ENCODE peak calls at places on chromosomes 5 and 9, in nine cellular contexts. One of them, this sample, is unnamed.

GRCh38 chr9:134966270-134966669 is 48.6 kb upstream of the FCN1 start:
- DNase-seq in omental fat pad: no peak
- DNase-seq in stomach: no peak
- DNase-seq in Peyer's patch: no peak
- DNase-seq in fibroblast of mammary gland: no peak
- DNase-seq in A549: no peak
- DNase-seq in tibial artery: peak; percentile 34
- DNase-seq in CD8-positive, alpha-beta T cell: no peak
- DNase-seq in psoas muscle: no peak
- DNase-seq in this sample: no peak

GRCh38 chr9:122904466-122904822 is 715 bp downstream of the RC3H2 start:
- DNase-seq in omental fat pad: no peak
- DNase-seq in tibial artery: peak; percentile 69
- DNase-seq in fibroblast of mammary gland: peak; percentile 39
- DNase-seq in stomach: peak; percentile 41
- DNase-seq in Peyer's patch: peak; percentile 27
- DNase-seq in CD8-positive, alpha-beta T cell: peak; percentile 9
- DNase-seq in A549: peak; percentile 31
- DNase-seq in psoas muscle: peak; percentile 17
- DNase-seq in this sample: peak; percentile 21

GRCh38 chr5:17070646-17071045 is 134.6 kb upstream of the MYO10 start:
- DNase-seq in CD8-positive, alpha-beta T cell: no peak
- DNase-seq in A549: no peak
- DNase-seq in Peyer's patch: no peak
- DNase-seq in psoas muscle: no peak
- DNase-seq in tibial artery: no peak
- DNase-seq in omental fat pad: no peak
- DNase-seq in fibroblast of mammary gland: no peak
- DNase-seq in stomach: no peak
- DNase-seq in this sample: no peak

GRCh38 chr5:35884125-35884788 is 27.6 kb downstream of the IL7R start:
- DNase-seq in stomach: no peak
- DNase-seq in psoas muscle: no peak
- DNase-seq in Peyer's patch: no peak
- DNase-seq in fibroblast of mammary gland: peak; percentile 90
- DNase-seq in omental fat pad: no peak
- DNase-seq in A549: no peak
- DNase-seq in tibial artery: no peak
- DNase-seq in CD8-positive, alpha-beta T cell: no peak
- DNase-seq in this sample: no peak

GRCh38 chr5:146852089-146852488 is 26.5 kb downstream of the PPP2R2B start:
- DNase-seq in tibial artery: no peak
- DNase-seq in fibroblast of mammary gland: no peak
- DNase-seq in Peyer's patch: no peak
- DNase-seq in A549: no peak
- DNase-seq in psoas muscle: no peak
- DNase-seq in stomach: no peak
- DNase-seq in omental fat pad: no peak
- DNase-seq in CD8-positive, alpha-beta T cell: no peak
- DNase-seq in this sample: no peak

GRCh38 chr5:150454492-150455229 is 5.1 kb upstream of the RPS14 start:
- DNase-seq in fibroblast of mammary gland: no peak
- DNase-seq in A549: no peak
- DNase-seq in omental fat pad: no peak
- DNase-seq in CD8-positive, alpha-beta T cell: no peak
- DNase-seq in stomach: no peak
- DNase-seq in psoas muscle: no peak
- DNase-seq in Peyer's patch: no peak
- DNase-seq in tibial artery: no peak
- DNase-seq in this sample: no peak

GRCh38 chr9:76820431-76820830 is 56.2 kb downstream of the PCA3 start:
- DNase-seq in psoas muscle: no peak
- DNase-seq in fibroblast of mammary gland: no peak
- DNase-seq in tibial artery: no peak
- DNase-seq in CD8-positive, alpha-beta T cell: no peak
- DNase-seq in stomach: no peak
- DNase-seq in Peyer's patch: no peak
- DNase-seq in A549: no peak
- DNase-seq in omental fat pad: no peak
- DNase-seq in this sample: no peak

GRCh38 chr5:150302301-150303069 is at the start of gene ARSI:
- DNase-seq in fibroblast of mammary gland: peak; percentile 68
- DNase-seq in CD8-positive, alpha-beta T cell: no peak
- DNase-seq in omental fat pad: no peak
- DNase-seq in A549: peak; percentile 85
- DNase-seq in stomach: no peak
- DNase-seq in psoas muscle: peak; percentile 45
- DNase-seq in Peyer's patch: no peak
- DNase-seq in tibial artery: no peak
- DNase-seq in this sample: no peak

GRCh38 chr5:39801306-39801705 is 376.5 kb upstream of the DAB2 start:
- DNase-seq in Peyer's patch: no peak
- DNase-seq in tibial artery: no peak
- DNase-seq in stomach: no peak
- DNase-seq in psoas muscle: no peak
- DNase-seq in fibroblast of mammary gland: peak; percentile 57
- DNase-seq in omental fat pad: no peak
- DNase-seq in CD8-positive, alpha-beta T cell: no peak
- DNase-seq in A549: no peak
- DNase-seq in this sample: no peak

GRCh38 chr9:108439967-108440366 is 415.8 kb downstream of the ACTL7B start:
- DNase-seq in CD8-positive, alpha-beta T cell: no peak
- DNase-seq in psoas muscle: no peak
- DNase-seq in A549: no peak
- DNase-seq in fibroblast of mammary gland: peak; percentile 79
- DNase-seq in Peyer's patch: no peak
- DNase-seq in stomach: no peak
- DNase-seq in tibial artery: no peak
- DNase-seq in omental fat pad: no peak
- DNase-seq in this sample: no peak

GRCh38 chr9:19698960-19699359 is 89.9 kb downstream of the SLC24A2 start:
- DNase-seq in Peyer's patch: no peak
- DNase-seq in CD8-positive, alpha-beta T cell: no peak
- DNase-seq in psoas muscle: no peak
- DNase-seq in omental fat pad: no peak
- DNase-seq in fibroblast of mammary gland: no peak
- DNase-seq in A549: no peak
- DNase-seq in stomach: no peak
- DNase-seq in tibial artery: no peak
- DNase-seq in this sample: no peak

GRCh38 chr5:81187885-81188284 is 45.2 kb upstream of the CKMT2 start:
- DNase-seq in omental fat pad: no peak
- DNase-seq in CD8-positive, alpha-beta T cell: no peak
- DNase-seq in stomach: no peak
- DNase-seq in fibroblast of mammary gland: no peak
- DNase-seq in psoas muscle: peak; percentile 30
- DNase-seq in Peyer's patch: no peak
- DNase-seq in A549: no peak
- DNase-seq in tibial artery: no peak
- DNase-seq in this sample: no peak

GRCh38 chr5:88602584-88602983 is 280.4 kb downstream of the MEF2C start:
- DNase-seq in psoas muscle: no peak
- DNase-seq in Peyer's patch: no peak
- DNase-seq in fibroblast of mammary gland: no peak
- DNase-seq in omental fat pad: no peak
- DNase-seq in tibial artery: no peak
- DNase-seq in stomach: no peak
- DNase-seq in A549: no peak
- DNase-seq in CD8-positive, alpha-beta T cell: no peak
- DNase-seq in this sample: no peak

GRCh38 chr9:133050142-133050541 is 11.6 kb upstream of the CEL start:
- DNase-seq in tibial artery: no peak
- DNase-seq in omental fat pad: no peak
- DNase-seq in stomach: no peak
- DNase-seq in psoas muscle: no peak
- DNase-seq in CD8-positive, alpha-beta T cell: no peak
- DNase-seq in A549: no peak
- DNase-seq in fibroblast of mammary gland: peak; percentile 33
- DNase-seq in Peyer's patch: no peak
- DNase-seq in this sample: no peak

GRCh38 chr5:1479581-1480188 is 34.4 kb upstream of the SLC6A3 start:
- DNase-seq in omental fat pad: no peak
- DNase-seq in stomach: peak; percentile 37
- DNase-seq in fibroblast of mammary gland: peak; percentile 77
- DNase-seq in CD8-positive, alpha-beta T cell: peak; percentile 38
- DNase-seq in Peyer's patch: peak; percentile 58
- DNase-seq in A549: peak; percentile 40
- DNase-seq in tibial artery: no peak
- DNase-seq in psoas muscle: peak; percentile 44
- DNase-seq in this sample: no peak

GRCh38 chr5:134224905-134225779 is 731 bp downstream of the PPP2CA start:
- DNase-seq in tibial artery: peak; percentile 77
- DNase-seq in CD8-positive, alpha-beta T cell: peak; percentile 41
- DNase-seq in psoas muscle: peak; percentile 74
- DNase-seq in omental fat pad: no peak
- DNase-seq in fibroblast of mammary gland: peak; percentile 92
- DNase-seq in Peyer's patch: peak; percentile 70
- DNase-seq in stomach: peak; percentile 57
- DNase-seq in A549: peak; percentile 55
- DNase-seq in this sample: peak; percentile 60

GRCh38 chr9:136927343-136928261 is 16.9 kb downstream of the FBXW5 start:
- DNase-seq in psoas muscle: no peak
- DNase-seq in Peyer's patch: no peak
- DNase-seq in tibial artery: no peak
- DNase-seq in CD8-positive, alpha-beta T cell: no peak
- DNase-seq in omental fat pad: no peak
- DNase-seq in fibroblast of mammary gland: peak; percentile 45
- DNase-seq in A549: no peak
- DNase-seq in stomach: no peak
- DNase-seq in this sample: no peak

GRCh38 chr9:136926749-136927148 is 17.8 kb downstream of the FBXW5 start:
- DNase-seq in CD8-positive, alpha-beta T cell: no peak
- DNase-seq in omental fat pad: no peak
- DNase-seq in psoas muscle: no peak
- DNase-seq in tibial artery: no peak
- DNase-seq in Peyer's patch: no peak
- DNase-seq in stomach: no peak
- DNase-seq in A549: no peak
- DNase-seq in fibroblast of mammary gland: no peak
- DNase-seq in this sample: no peak

GRCh38 chr9:136925414-136926153 is 19.0 kb downstream of the FBXW5 start:
- DNase-seq in Peyer's patch: no peak
- DNase-seq in A549: no peak
- DNase-seq in CD8-positive, alpha-beta T cell: no peak
- DNase-seq in stomach: no peak
- DNase-seq in tibial artery: peak; percentile 83
- DNase-seq in fibroblast of mammary gland: no peak
- DNase-seq in omental fat pad: no peak
- DNase-seq in psoas muscle: no peak
- DNase-seq in this sample: no peak

GRCh38 chr9:136923881-136924280 is 20.7 kb downstream of the FBXW5 start:
- DNase-seq in fibroblast of mammary gland: no peak
- DNase-seq in tibial artery: peak; percentile 64
- DNase-seq in stomach: no peak
- DNase-seq in CD8-positive, alpha-beta T cell: no peak
- DNase-seq in Peyer's patch: no peak
- DNase-seq in omental fat pad: no peak
- DNase-seq in psoas muscle: no peak
- DNase-seq in A549: no peak
- DNase-seq in this sample: no peak

DNA sequence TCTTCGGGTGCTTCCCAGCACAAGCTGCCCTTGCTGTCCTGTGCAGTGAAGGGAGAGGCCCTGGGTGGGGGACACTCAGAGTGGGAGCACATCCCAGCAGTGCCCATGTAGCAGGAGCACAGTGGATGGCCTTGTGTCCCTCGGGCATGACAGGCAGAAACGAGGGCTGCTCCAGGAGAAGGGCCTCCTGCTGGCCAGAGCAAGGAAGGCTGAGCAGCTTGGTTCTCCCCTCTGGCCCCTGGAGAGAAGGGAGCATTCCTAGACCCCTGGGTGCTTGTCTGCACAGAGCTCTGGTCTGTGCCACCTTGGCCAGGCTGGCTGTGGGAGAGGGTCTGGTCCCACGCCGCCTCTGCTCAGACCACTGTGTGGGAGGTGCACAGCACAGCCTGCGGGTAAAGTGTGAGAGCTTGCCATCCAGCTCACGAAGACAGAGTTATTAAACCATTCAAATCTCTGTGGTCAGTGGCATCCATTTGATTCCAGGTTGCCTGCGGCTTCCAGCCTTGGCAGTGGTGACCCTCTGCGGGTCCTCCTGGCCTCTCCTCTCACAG is 18.3 kb downstream of the FBXW5 start:
- DNase-seq in A549: no peak
- DNase-seq in tibial artery: no peak
- DNase-seq in fibroblast of mammary gland: no peak
- DNase-seq in omental fat pad: no peak
- DNase-seq in stomach: no peak
- DNase-seq in Peyer's patch: no peak
- DNase-seq in CD8-positive, alpha-beta T cell: no peak
- DNase-seq in psoas muscle: no peak
- DNase-seq in this sample: no peak
- TF ChIP-seq CTCF in A549: peak; percentile 12
- TF ChIP-seq CTCF in tibial artery: no peak
- TF ChIP-seq CTCF in fibroblast of mammary gland: peak; percentile 11
- TF ChIP-seq CTCF in omental fat pad: no peak
- TF ChIP-seq CTCF in stomach: no peak
- TF ChIP-seq CTCF in Peyer's patch: no peak
- TF ChIP-seq CTCF in CD8-positive, alpha-beta T cell: no peak
- TF ChIP-seq CTCF in psoas muscle: no peak
- TF ChIP-seq CTCF in this sample: no peak

DNA sequence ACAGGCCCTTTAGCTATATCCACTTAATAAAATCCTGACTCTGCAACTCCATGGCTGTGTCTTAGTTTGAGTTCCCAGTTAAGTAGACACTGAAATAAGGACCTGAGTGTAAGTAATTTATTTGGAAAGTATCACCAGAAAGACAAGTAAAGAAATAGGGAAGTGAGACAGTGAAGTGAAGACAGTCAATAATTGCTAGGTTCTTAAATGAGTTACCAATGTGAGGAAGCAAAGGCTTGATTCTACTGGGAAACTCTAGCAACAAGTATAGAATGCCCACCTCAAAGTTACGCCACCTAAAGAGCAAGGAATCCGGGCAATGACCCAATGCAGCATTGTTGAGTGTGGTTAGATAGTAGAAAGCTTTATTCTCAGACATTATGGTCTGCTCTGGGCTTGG is 383.9 kb downstream of the TLR4 start:
- DNase-seq in Peyer's patch: no peak
- DNase-seq in stomach: no peak
- DNase-seq in A549: no peak
- DNase-seq in CD8-positive, alpha-beta T cell: no peak
- DNase-seq in tibial artery: no peak
- DNase-seq in omental fat pad: no peak
- DNase-seq in fibroblast of mammary gland: no peak
- DNase-seq in psoas muscle: no peak
- DNase-seq in this sample: no peak
- TF ChIP-seq CTCF in Peyer's patch: no peak
- TF ChIP-seq CTCF in stomach: no peak
- TF ChIP-seq CTCF in A549: no peak
- TF ChIP-seq CTCF in CD8-positive, alpha-beta T cell: no peak
- TF ChIP-seq CTCF in tibial artery: no peak
- TF ChIP-seq CTCF in omental fat pad: no peak
- TF ChIP-seq CTCF in fibroblast of mammary gland: no peak
- TF ChIP-seq CTCF in psoas muscle: no peak
- TF ChIP-seq CTCF in this sample: no peak

GRCh38 chr9:36484124-36484523 is 84.1 kb upstream of the RNF38 start:
- DNase-seq in CD8-positive, alpha-beta T cell: no peak
- DNase-seq in fibroblast of mammary gland: no peak
- DNase-seq in psoas muscle: no peak
- DNase-seq in stomach: no peak
- DNase-seq in tibial artery: no peak
- DNase-seq in omental fat pad: no peak
- DNase-seq in A549: no peak
- DNase-seq in Peyer's patch: no peak
- DNase-seq in this sample: no peak
- TF ChIP-seq CTCF in CD8-positive, alpha-beta T cell: no peak
- TF ChIP-seq CTCF in fibroblast of mammary gland: no peak
- TF ChIP-seq CTCF in psoas muscle: no peak
- TF ChIP-seq CTCF in stomach: no peak
- TF ChIP-seq CTCF in tibial artery: no peak
- TF ChIP-seq CTCF in omental fat pad: no peak
- TF ChIP-seq CTCF in A549: no peak
- TF ChIP-seq CTCF in Peyer's patch: no peak
- TF ChIP-seq CTCF in this sample: no peak

GRCh38 chr5:125227333-125228075 is 481.1 kb upstream of the ZNF608 start:
- DNase-seq in tibial artery: no peak
- DNase-seq in stomach: no peak
- DNase-seq in Peyer's patch: no peak
- DNase-seq in fibroblast of mammary gland: peak; percentile 25
- DNase-seq in A549: peak; percentile 1
- DNase-seq in omental fat pad: no peak
- DNase-seq in CD8-positive, alpha-beta T cell: no peak
- DNase-seq in psoas muscle: no peak
- DNase-seq in this sample: no peak
- TF ChIP-seq CTCF in tibial artery: no peak
- TF ChIP-seq CTCF in stomach: peak; percentile 10
- TF ChIP-seq CTCF in Peyer's patch: no peak
- TF ChIP-seq CTCF in fibroblast of mammary gland: peak; percentile 53
- TF ChIP-seq CTCF in A549: peak; percentile 26
- TF ChIP-seq CTCF in omental fat pad: no peak
- TF ChIP-seq CTCF in CD8-positive, alpha-beta T cell: no peak
- TF ChIP-seq CTCF in psoas muscle: peak; percentile 34
- TF ChIP-seq CTCF in this sample: peak; percentile 56

This sample was measured in progenitor cell of endocrine pancreas.